ENCODE peak calls at places on chromosomes 12 and 14, in nine cellular contexts. Q is BJ, G is mesothelial cell of epicardium, Y is RWPE2, C is HepG2, O is GM13976, P is sigmoid colon, E is fibroblast of mammary gland, W is RWPE1. I is an unnamed sample.

GRCh38 chr12:67517181-67517887 is 131.2 kb upstream of the DYRK2 start:
- DNase-seq in Q (no peak), G (no peak), Y (peak), C (no peak), O (no peak), P (peak), E (peak), W (peak), I (no peak)

GRCh38 chr12:55492078-55492477 is at the start of gene OR6C68:
- DNase-seq in Q (no peak), G (no peak), Y (no peak), C (no peak), O (no peak), P (no peak), E (no peak), W (no peak), I (no peak)

GRCh38 chr12:128268348-128268725 is 1.4 kb downstream of the TMEM132C start:
- DNase-seq in Q (no peak), G (no peak), Y (no peak), C (no peak), O (peak), P (no peak), E (no peak), W (no peak), I (no peak)

GRCh38 chr14:89429206-89430091 is 12.4 kb upstream of the FOXN3 start:
- DNase-seq in Q (no peak), G (no peak), Y (no peak), C (no peak), O (no peak), P (peak), E (no peak), W (no peak), I (no peak)

GRCh38 chr14:93970967-93971634 is 5.3 kb downstream of the ASB2 start:
- DNase-seq in Q (no peak), G (no peak), Y (no peak), C (no peak), O (peak), P (no peak), E (no peak), W (no peak), I (peak)

GRCh38 chr12:65524666-65525065 is 246.2 kb downstream of the MSRB3 start:
- DNase-seq in Q (peak), G (no peak), Y (no peak), C (no peak), O (no peak), P (no peak), E (peak), W (no peak), I (no peak)

GRCh38 chr12:23290627-23291330 is 658.7 kb downstream of the SOX5 start:
- DNase-seq in Q (no peak), G (no peak), Y (no peak), C (no peak), O (no peak), P (no peak), E (no peak), W (no peak), I (no peak)

GRCh38 chr12:122125452-122126341 is 47.1 kb downstream of the MLXIP start:
- DNase-seq in Q (no peak), G (no peak), Y (no peak), C (no peak), O (no peak), P (peak), E (no peak), W (no peak), I (no peak)

GRCh38 chr12:121499929-121500793 is 80.7 kb downstream of the KDM2B start:
- DNase-seq in Q (peak), G (peak), Y (no peak), C (peak), O (peak), P (peak), E (peak), W (peak), I (peak)

GRCh38 chr12:42056130-42056529 is 88.5 kb downstream of the GXYLT1 start:
- DNase-seq in Q (no peak), G (no peak), Y (no peak), C (no peak), O (peak), P (no peak), E (no peak), W (no peak), I (no peak)

GRCh38 chr12:10690906-10691305 is 17.1 kb upstream of the STYK1 start:
- DNase-seq in Q (no peak), G (no peak), Y (no peak), C (no peak), O (no peak), P (no peak), E (no peak), W (no peak), I (no peak)

GRCh38 chr12:29847246-29847645 is 63.5 kb upstream of the TMTC1 start:
- DNase-seq in Q (no peak), G (no peak), Y (no peak), C (no peak), O (no peak), P (no peak), E (no peak), W (no peak), I (no peak)

GRCh38 chr12:29838768-29839167 is 55.0 kb upstream of the TMTC1 start:
- DNase-seq in Q (no peak), G (no peak), Y (no peak), C (no peak), O (no peak), P (no peak), E (no peak), W (no peak), I (no peak)

GRCh38 chr12:29844667-29845066 is 60.9 kb upstream of the TMTC1 start:
- DNase-seq in Q (no peak), G (no peak), Y (no peak), C (no peak), O (no peak), P (no peak), E (peak), W (no peak), I (no peak)
- TF ChIP-seq CTCF in Q (no peak), G (no peak), Y (no peak), C (no peak), O (no peak), P (no peak), E (peak), W (no peak), I (no peak)

GRCh38 chr14:95196268-95196667 is 38.9 kb upstream of the DICER1 start:
- DNase-seq in Q (no peak), G (no peak), Y (no peak), C (peak), O (peak), P (no peak), E (no peak), W (peak), I (no peak)
- TF ChIP-seq CTCF in Q (no peak), G (no peak), Y (peak), C (no peak), O (peak), P (no peak), E (peak), W (no peak), I (no peak)

GRCh38 chr12:103586132-103586531 is 941 bp upstream of the STAB2 start:
- DNase-seq in Q (no peak), G (no peak), Y (no peak), C (no peak), O (no peak), P (no peak), E (no peak), W (no peak), I (no peak)
- TF ChIP-seq CTCF in Q (no peak), G (no peak), Y (peak), C (no peak), O (no peak), P (no peak), E (peak), W (no peak), I (no peak)

DNA sequence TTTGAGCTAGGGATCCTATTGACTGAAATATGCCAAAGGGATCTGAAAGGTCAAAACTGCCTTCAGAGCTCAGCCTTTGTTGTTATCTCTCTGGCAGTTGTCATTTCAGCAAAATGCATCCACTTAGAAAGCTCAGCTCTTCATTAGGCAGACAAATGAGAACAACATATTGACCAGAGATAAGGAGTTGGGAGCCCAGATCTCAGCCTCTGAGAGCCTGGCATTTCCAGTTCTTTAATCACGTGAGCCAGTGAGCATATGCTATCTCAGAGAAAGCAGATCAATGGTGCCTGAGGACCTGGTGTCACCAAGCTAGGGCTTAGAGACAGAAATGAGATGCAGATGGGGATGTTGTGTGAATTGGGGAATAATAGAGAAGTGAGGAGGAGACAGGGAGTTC is 101.1 kb downstream of the DAD1 start:
- DNase-seq in Q (no peak), G (no peak), Y (no peak), C (no peak), O (no peak), P (no peak), E (no peak), W (no peak), I (no peak)
- TF ChIP-seq CTCF in Q (no peak), G (no peak), Y (no peak), C (no peak), O (no peak), P (no peak), E (no peak), W (no peak), I (no peak)

GRCh38 chr12:93102289-93102688 is 173.2 kb upstream of the EEA1 start:
- DNase-seq in Q (no peak), G (no peak), Y (no peak), C (no peak), O (no peak), P (no peak), E (no peak), W (no peak), I (no peak)

GRCh38 chr12:93101367-93101766 is 172.3 kb upstream of the EEA1 start:
- DNase-seq in Q (no peak), G (no peak), Y (no peak), C (no peak), O (no peak), P (no peak), E (no peak), W (no peak), I (no peak)

GRCh38 chr12:93102744-93103143 is 173.6 kb upstream of the EEA1 start:
- DNase-seq in Q (no peak), G (no peak), Y (no peak), C (peak), O (no peak), P (no peak), E (no peak), W (no peak), I (no peak)

GRCh38 chr12:93099777-93100176 is 170.7 kb upstream of the EEA1 start:
- DNase-seq in Q (no peak), G (no peak), Y (no peak), C (no peak), O (no peak), P (no peak), E (no peak), W (no peak), I (no peak)

DNA sequence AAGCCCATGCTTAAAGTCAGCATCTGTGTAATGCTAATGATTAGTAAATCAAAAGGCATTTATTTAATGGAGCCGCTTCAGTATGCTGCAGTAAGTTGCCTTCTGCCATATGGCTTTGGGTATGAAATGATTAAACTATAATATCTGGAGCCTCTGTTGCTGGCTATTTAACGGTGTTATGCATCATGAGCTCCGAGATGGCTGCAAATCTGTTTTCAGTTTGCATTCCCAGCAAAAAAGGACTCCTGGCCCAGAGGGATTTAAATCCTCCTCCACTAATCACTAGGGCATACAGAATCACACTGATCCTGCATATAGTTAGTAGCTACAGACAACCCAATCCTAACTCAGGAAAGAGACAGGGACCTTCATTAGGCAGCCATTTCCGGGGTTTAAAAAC is 171.5 kb upstream of the EEA1 start:
- DNase-seq in Q (no peak), G (no peak), Y (no peak), C (no peak), O (no peak), P (no peak), E (peak), W (no peak), I (no peak)
- TF ChIP-seq CTCF in Q (no peak), G (no peak), Y (no peak), C (no peak), O (no peak), P (no peak), E (no peak), W (no peak), I (no peak)

GRCh38 chr12:77324763-77325468 is 259.5 kb upstream of the E2F7 start:
- DNase-seq in Q (no peak), G (peak), Y (no peak), C (peak), O (peak), P (peak), E (peak), W (peak), I (no peak)
- TF ChIP-seq CTCF in Q (peak), G (no peak), Y (peak), C (peak), O (peak), P (no peak), E (peak), W (peak), I (no peak)

GRCh38 chr12:31301311-31301710 is 24.6 kb downstream of the SINHCAF start:
- DNase-seq in Q (no peak), G (no peak), Y (no peak), C (no peak), O (no peak), P (no peak), E (no peak), W (no peak), I (no peak)
- TF ChIP-seq CTCF in Q (no peak), G (no peak), Y (no peak), C (no peak), O (no peak), P (no peak), E (no peak), W (no peak), I (no peak)

DNA sequence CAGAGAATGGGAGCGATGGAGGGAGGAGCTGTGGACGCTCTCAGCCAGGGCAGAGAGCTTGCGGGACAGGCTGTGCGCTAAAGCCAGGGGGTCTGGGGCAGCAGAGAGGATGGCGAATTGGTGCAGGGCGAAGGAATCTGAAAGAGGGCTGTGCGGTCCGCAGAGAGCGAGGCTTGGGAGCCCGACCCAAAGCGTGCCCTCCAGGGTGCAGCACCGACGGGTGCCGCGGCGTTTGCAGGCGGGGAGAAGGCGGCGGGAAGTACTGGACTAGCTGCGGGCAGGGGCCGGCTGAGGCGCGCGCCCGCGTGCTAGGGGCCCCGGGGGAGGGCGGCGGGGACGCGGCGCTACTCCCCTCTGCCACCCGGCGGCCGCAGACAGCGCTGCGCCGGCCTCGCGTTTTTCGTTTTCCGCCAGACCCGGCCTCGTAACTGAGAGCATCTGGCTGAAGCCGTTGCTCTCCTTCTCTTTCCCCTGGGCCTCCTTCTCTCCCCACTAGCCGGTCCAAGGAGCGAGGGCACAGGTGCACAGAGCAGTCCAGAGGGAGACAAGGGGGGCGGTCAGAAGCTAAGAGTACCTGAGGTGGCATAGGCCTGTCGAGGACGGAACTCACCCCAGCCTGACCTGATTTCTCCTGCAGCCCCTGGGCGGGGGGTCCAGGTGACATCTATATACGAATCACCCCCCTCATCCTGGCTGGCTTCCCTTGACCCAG is 24.9 kb downstream of the SLC6A12 start:
- DNase-seq in Q (no peak), G (peak), Y (no peak), C (no peak), O (peak), P (no peak), E (peak), W (peak), I (peak)
- TF ChIP-seq CTCF in Q (peak), G (peak), Y (peak), C (peak), O (peak), P (no peak), E (peak), W (peak), I (no peak)

I was measured in activated B cell treated with CpG ODN at 0.5 μM for 24 hours.